ENCODE peak calls at places on chromosomes 6 and 20, in six cellular contexts. O is Calu3, Q is pancreas, F is AG04449, R is GM10248, T is nephron progenitor cell. I is an unnamed sample.

GRCh38 chr20:43722153-43722505 is 4.7 kb downstream of the GTSF1L start:
- DNase-seq in O (no peak), Q (no peak), F (no peak), R (no peak), T (no peak), I (no peak)

GRCh38 chr20:55469074-55469473 is 536.2 kb downstream of the CBLN4 start:
- DNase-seq in O (no peak), Q (no peak), F (no peak), R (no peak), T (no peak), I (no peak)

GRCh38 chr6:128410584-128410983 is 109.8 kb downstream of the PTPRK start:
- DNase-seq in O (no peak), Q (no peak), F (no peak), R (no peak), T (no peak), I (no peak)

GRCh38 chr6:53495496-53495895 is 49.4 kb downstream of the GCLC start:
- DNase-seq in O (no peak), Q (no peak), F (no peak), R (no peak), T (no peak), I (no peak)

GRCh38 chr6:163398104-163398503 is 16.4 kb upstream of the QKI start:
- DNase-seq in O (no peak), Q (no peak), F (no peak), R (no peak), T (no peak), I (no peak)

GRCh38 chr20:57395111-57395959 is 4.1 kb downstream of the RBM38 start:
- DNase-seq in O (no peak), Q (no peak), F (no peak), R (no peak), T (no peak), I (no peak)

GRCh38 chr6:160692369-160692959 is 9.6 kb upstream of the PLG start:
- DNase-seq in O (no peak), Q (no peak), F (no peak), R (no peak), T (no peak), I (no peak)

GRCh38 chr20:44467289-44467883 is 8.3 kb upstream of the TTPAL start:
- DNase-seq in O (no peak), Q (no peak), F (no peak), R (no peak), T (no peak), I (no peak)

GRCh38 chr6:167677422-167677789 is 149.3 kb upstream of the AFDN start:
- DNase-seq in O (no peak), Q (no peak), F (no peak), R (no peak), T (no peak), I (no peak)

GRCh38 chr20:21529863-21530262 is 16.0 kb upstream of the NKX2-2 start:
- DNase-seq in O (no peak), Q (no peak), F (no peak), R (peak; percentile 36), T (no peak), I (no peak)

GRCh38 chr20:46246527-46246926 is 61.8 kb downstream of the CDH22 start:
- DNase-seq in O (no peak), Q (no peak), F (no peak), R (no peak), T (peak; percentile 47), I (no peak)

GRCh38 chr6:30227763-30228487 is 14.7 kb upstream of the TRIM26 start:
- DNase-seq in O (no peak), Q (no peak), F (no peak), R (peak; percentile 27), T (no peak), I (no peak)

GRCh38 chr20:46004187-46004586 is 4.5 kb upstream of the MMP9 start:
- DNase-seq in O (no peak), Q (peak; percentile 41), F (no peak), R (no peak), T (no peak), I (no peak)

GRCh38 chr6:20719980-20720379 is 185.7 kb downstream of the CDKAL1 start:
- DNase-seq in O (no peak), Q (no peak), F (no peak), R (no peak), T (no peak), I (no peak)

GRCh38 chr6:104855507-104855906 is 4.2 kb downstream of the HACE1 start:
- DNase-seq in O (no peak), Q (no peak), F (no peak), R (no peak), T (no peak), I (no peak)

GRCh38 chr20:45951474-45951873 is 17.0 kb downstream of the PCIF1 start:
- DNase-seq in O (no peak), Q (no peak), F (no peak), R (no peak), T (no peak), I (no peak)

GRCh38 chr6:155080876-155081845 is 86.0 kb downstream of the TIAM2 start:
- DNase-seq in O (no peak), Q (no peak), F (peak; percentile 41), R (no peak), T (no peak), I (no peak)

GRCh38 chr6:11272491-11273192 is 40.2 kb upstream of the NEDD9 start:
- DNase-seq in O (no peak), Q (no peak), F (no peak), R (no peak), T (no peak), I (no peak)

GRCh38 chr20:61723538-61724257 is 342.0 kb downstream of the TAF4 start:
- DNase-seq in O (no peak), Q (no peak), F (no peak), R (no peak), T (no peak), I (no peak)

GRCh38 chr6:146770275-146770964 is 171.6 kb downstream of the ADGB start:
- DNase-seq in O (no peak), Q (no peak), F (no peak), R (no peak), T (no peak), I (no peak)

GRCh38 chr6:34340906-34341480 is 51.5 kb downstream of the NUDT3 start:
- DNase-seq in O (no peak), Q (no peak), F (no peak), R (no peak), T (no peak), I (no peak)

GRCh38 chr6:156686429-156686939 is 90.7 kb upstream of the ARID1B start:
- DNase-seq in O (peak; percentile 41), Q (peak; percentile 44), F (no peak), R (no peak), T (peak; percentile 43), I (no peak)

GRCh38 chr6:142374965-142375733 is 73.3 kb downstream of the ADGRG6 start:
- DNase-seq in O (peak; percentile 24), Q (no peak), F (peak; percentile 91), R (no peak), T (no peak), I (no peak)

GRCh38 chr6:117547688-117548621 is 54.4 kb downstream of the GOPC start:
- DNase-seq in O (no peak), Q (peak; percentile 71), F (no peak), R (peak; percentile 41), T (no peak), I (peak; percentile 54)

GRCh38 chr20:62064788-62065668 is 653 bp downstream of the TAF4 start:
- DNase-seq in O (peak; percentile 58), Q (no peak), F (no peak), R (peak; percentile 47), T (peak; percentile 61), I (no peak)

GRCh38 chr6:33088931-33089640 is 13.3 kb downstream of the HLA-DPB1 start:
- DNase-seq in O (no peak), Q (no peak), F (no peak), R (no peak), T (no peak), I (no peak)

GRCh38 chr6:62891065-62891647 is 320.1 kb upstream of the FKBP1C start:
- DNase-seq in O (peak; percentile 1), Q (no peak), F (no peak), R (no peak), T (no peak), I (no peak)

GRCh38 chr6:149723771-149724417 is 6.0 kb upstream of the LATS1 start:
- DNase-seq in O (peak; percentile 32), Q (peak; percentile 31), F (no peak), R (peak; percentile 28), T (no peak), I (no peak)

DNA sequence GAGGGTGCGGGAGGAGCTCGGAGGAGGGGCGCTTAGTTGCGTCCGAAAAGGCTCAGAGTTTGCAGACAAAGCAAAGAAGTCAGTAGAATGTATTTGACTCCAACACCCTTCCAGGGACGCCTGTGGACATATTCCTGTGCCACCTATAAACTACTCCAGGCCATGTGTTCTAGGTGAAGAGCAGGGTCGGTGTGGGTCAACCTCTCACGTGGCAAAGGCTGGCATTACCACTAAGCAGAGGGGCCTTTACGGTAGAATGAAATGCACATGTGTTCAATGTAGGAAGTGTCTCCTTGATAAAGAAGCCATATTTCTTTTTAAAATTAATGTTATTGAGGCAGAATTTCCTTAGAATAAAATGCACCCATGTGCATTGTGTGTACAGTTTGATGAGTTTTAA is 15.4 kb downstream of the SIRT5 start:
- DNase-seq in O (no peak), Q (no peak), F (no peak), R (no peak), T (no peak), I (no peak)
- TF ChIP-seq CTCF in O (no peak), Q (no peak), F (no peak), R (no peak), T (no peak), I (no peak)

GRCh38 chr6:46734867-46735719 is at the start of gene PLA2G7:
- DNase-seq in O (peak; percentile 57), Q (peak; percentile 25), F (no peak), R (no peak), T (peak; percentile 74), I (no peak)
- TF ChIP-seq CTCF in O (no peak), Q (no peak), F (no peak), R (no peak), T (no peak), I (no peak)

DNA sequence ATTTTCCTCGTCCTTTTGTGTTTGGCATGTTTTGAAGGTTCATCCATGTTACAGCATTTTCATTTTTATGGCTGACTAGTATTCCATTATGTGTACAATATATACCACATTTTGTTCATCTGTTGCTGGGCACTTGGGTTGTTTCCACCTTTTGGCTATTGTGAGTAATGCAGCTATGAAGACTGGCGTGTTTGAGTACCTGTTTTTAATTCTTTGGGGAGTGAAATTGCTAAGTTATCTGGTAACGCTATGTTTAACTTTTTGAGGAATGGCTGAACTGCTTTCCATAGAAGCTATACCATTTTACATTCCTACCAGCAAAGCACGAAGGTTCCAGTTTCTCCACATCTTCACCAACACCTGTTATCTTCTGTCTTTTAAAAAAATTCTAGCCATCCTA is 37.0 kb upstream of the MYL9 start:
- DNase-seq in O (no peak), Q (no peak), F (no peak), R (no peak), T (no peak), I (no peak)
- TF ChIP-seq CTCF in O (no peak), Q (no peak), F (no peak), R (no peak), T (no peak), I (no peak)

DNA sequence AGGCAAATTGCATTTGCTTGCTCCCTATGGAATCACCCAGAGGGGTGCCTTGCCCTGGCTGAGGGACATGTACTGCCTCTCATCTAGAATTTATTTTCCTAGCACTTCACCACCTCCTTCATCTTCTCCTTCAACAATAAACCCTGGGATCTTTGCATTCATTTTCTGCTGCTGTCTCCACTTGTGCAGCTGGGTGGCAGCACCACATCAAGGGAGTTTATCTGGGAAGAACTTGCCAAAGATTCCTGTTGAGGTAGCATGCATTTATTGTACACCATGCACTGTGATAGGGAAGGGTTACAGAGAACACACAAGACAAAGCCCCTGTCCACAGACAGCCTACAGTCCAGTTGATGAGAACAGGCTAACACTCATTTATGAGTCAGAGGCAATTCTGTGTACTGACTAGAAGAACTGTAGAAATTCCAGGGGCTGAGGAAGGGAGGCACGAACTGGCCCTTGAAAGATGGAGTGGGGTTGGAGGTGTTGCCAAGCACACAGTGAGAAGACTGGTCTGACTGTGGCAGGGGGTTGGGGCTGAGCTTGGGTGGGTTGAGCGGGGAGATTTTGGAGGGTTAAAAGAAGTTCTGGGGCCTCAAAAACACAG is 17.5 kb downstream of the C20orf173 start:
- DNase-seq in O (peak; percentile 63), Q (no peak), F (no peak), R (no peak), T (no peak), I (no peak)
- TF ChIP-seq CTCF in O (peak; percentile 62), Q (no peak), F (peak; percentile 51), R (peak; percentile 56), T (peak; percentile 34), I (no peak)